ENCODE peak calls at places on chromosomes 5 and 9, in six cellular contexts. One of them, this sample, is unnamed.

GRCh38 chr5:78979117-78979742 is 5.9 kb downstream of the ARSB start:
- DNase-seq in pancreas: no peak
- DNase-seq in upper lobe of left lung: no peak
- DNase-seq in osteoblast: no peak
- DNase-seq in left ventricle myocardium inferior: no peak
- DNase-seq in fibroblast of pulmonary artery: no peak
- DNase-seq in this sample: no peak

GRCh38 chr9:14713187-14713799 is 9.2 kb downstream of the CER1 start:
- DNase-seq in pancreas: no peak
- DNase-seq in upper lobe of left lung: no peak
- DNase-seq in osteoblast: no peak
- DNase-seq in left ventricle myocardium inferior: no peak
- DNase-seq in fibroblast of pulmonary artery: no peak
- DNase-seq in this sample: peak; percentile 88

GRCh38 chr5:81068063-81068462 is 107.9 kb downstream of the RASGRF2 start:
- DNase-seq in pancreas: no peak
- DNase-seq in upper lobe of left lung: no peak
- DNase-seq in osteoblast: no peak
- DNase-seq in left ventricle myocardium inferior: no peak
- DNase-seq in fibroblast of pulmonary artery: peak; percentile 15
- DNase-seq in this sample: peak; percentile 43

GRCh38 chr5:90020575-90021535 is 388.7 kb downstream of the CETN3 start:
- DNase-seq in pancreas: no peak
- DNase-seq in upper lobe of left lung: no peak
- DNase-seq in osteoblast: peak; percentile 72
- DNase-seq in left ventricle myocardium inferior: no peak
- DNase-seq in fibroblast of pulmonary artery: peak; percentile 96
- DNase-seq in this sample: peak; percentile 99

GRCh38 chr5:37549411-37549810 is 170.3 kb downstream of the WDR70 start:
- DNase-seq in pancreas: no peak
- DNase-seq in upper lobe of left lung: no peak
- DNase-seq in osteoblast: no peak
- DNase-seq in left ventricle myocardium inferior: no peak
- DNase-seq in fibroblast of pulmonary artery: no peak
- DNase-seq in this sample: no peak

GRCh38 chr5:58060971-58061370 is 398.9 kb downstream of the PLK2 start:
- DNase-seq in pancreas: no peak
- DNase-seq in upper lobe of left lung: no peak
- DNase-seq in osteoblast: peak; percentile 79
- DNase-seq in left ventricle myocardium inferior: no peak
- DNase-seq in fibroblast of pulmonary artery: peak; percentile 43
- DNase-seq in this sample: peak; percentile 33

GRCh38 chr5:132293066-132293991 is 865 bp upstream of the SLC22A4 start:
- DNase-seq in pancreas: peak; percentile 75
- DNase-seq in upper lobe of left lung: peak; percentile 94
- DNase-seq in osteoblast: peak; percentile 98
- DNase-seq in left ventricle myocardium inferior: peak; percentile 90
- DNase-seq in fibroblast of pulmonary artery: peak; percentile 94
- DNase-seq in this sample: peak; percentile 59

GRCh38 chr5:64768358-64769312 is at the start of the genes CWC27 and SREK1IP1:
- DNase-seq in pancreas: peak; percentile 79
- DNase-seq in upper lobe of left lung: peak; percentile 82
- DNase-seq in osteoblast: peak; percentile 85
- DNase-seq in left ventricle myocardium inferior: peak; percentile 78
- DNase-seq in fibroblast of pulmonary artery: peak; percentile 95
- DNase-seq in this sample: peak; percentile 84

DNA sequence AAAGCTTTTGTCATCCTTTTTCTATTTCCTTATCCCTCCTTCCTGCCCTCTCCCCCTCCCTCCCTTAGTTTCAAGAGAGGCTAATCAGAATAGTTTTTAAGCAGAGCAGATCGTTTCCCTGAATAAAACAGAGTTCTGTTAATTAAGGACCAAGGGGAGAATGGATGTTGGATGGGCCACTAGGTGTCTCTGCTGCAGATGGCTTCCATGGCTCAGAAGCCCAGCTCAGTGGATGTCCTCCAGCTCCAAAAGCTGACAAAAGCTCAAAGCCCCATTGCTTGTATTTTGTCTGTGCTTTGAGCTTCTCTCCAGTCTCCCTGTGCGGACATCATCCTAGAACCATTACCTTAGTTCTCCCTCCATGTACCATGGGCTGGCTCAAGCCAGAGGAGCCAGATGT is 21.0 kb upstream of the NPR3 start:
- DNase-seq in pancreas: no peak
- DNase-seq in upper lobe of left lung: no peak
- DNase-seq in osteoblast: no peak
- DNase-seq in left ventricle myocardium inferior: no peak
- DNase-seq in fibroblast of pulmonary artery: no peak
- DNase-seq in this sample: no peak
- TF ChIP-seq CTCF in pancreas: no peak
- TF ChIP-seq CTCF in upper lobe of left lung: no peak
- TF ChIP-seq CTCF in osteoblast: peak; percentile 36
- TF ChIP-seq CTCF in left ventricle myocardium inferior: no peak
- TF ChIP-seq CTCF in fibroblast of pulmonary artery: peak; percentile 34
- TF ChIP-seq CTCF in this sample: peak; percentile 46

GRCh38 chr9:38422555-38423245 is 1.6 kb downstream of the IGFBPL1 start:
- DNase-seq in pancreas: no peak
- DNase-seq in upper lobe of left lung: no peak
- DNase-seq in osteoblast: no peak
- DNase-seq in left ventricle myocardium inferior: no peak
- DNase-seq in fibroblast of pulmonary artery: no peak
- DNase-seq in this sample: no peak

GRCh38 chr9:38421498-38422211 is 2.6 kb downstream of the IGFBPL1 start:
- DNase-seq in pancreas: no peak
- DNase-seq in upper lobe of left lung: no peak
- DNase-seq in osteoblast: peak; percentile 97
- DNase-seq in left ventricle myocardium inferior: no peak
- DNase-seq in fibroblast of pulmonary artery: no peak
- DNase-seq in this sample: no peak

GRCh38 chr9:38424918-38425317 is 664 bp upstream of the IGFBPL1 start:
- DNase-seq in pancreas: no peak
- DNase-seq in upper lobe of left lung: no peak
- DNase-seq in osteoblast: no peak
- DNase-seq in left ventricle myocardium inferior: no peak
- DNase-seq in fibroblast of pulmonary artery: no peak
- DNase-seq in this sample: no peak

GRCh38 chr9:38423273-38423938 is 848 bp downstream of the IGFBPL1 start:
- DNase-seq in pancreas: no peak
- DNase-seq in upper lobe of left lung: no peak
- DNase-seq in osteoblast: no peak
- DNase-seq in left ventricle myocardium inferior: no peak
- DNase-seq in fibroblast of pulmonary artery: no peak
- DNase-seq in this sample: no peak

GRCh38 chr9:38423939-38424843 is at the start of gene IGFBPL1:
- DNase-seq in pancreas: peak; percentile 30
- DNase-seq in upper lobe of left lung: peak; percentile 87
- DNase-seq in osteoblast: peak; percentile 92
- DNase-seq in left ventricle myocardium inferior: no peak
- DNase-seq in fibroblast of pulmonary artery: no peak
- DNase-seq in this sample: no peak
- TF ChIP-seq CTCF in pancreas: no peak
- TF ChIP-seq CTCF in upper lobe of left lung: no peak
- TF ChIP-seq CTCF in osteoblast: no peak
- TF ChIP-seq CTCF in left ventricle myocardium inferior: no peak
- TF ChIP-seq CTCF in fibroblast of pulmonary artery: no peak
- TF ChIP-seq CTCF in this sample: no peak

DNA sequence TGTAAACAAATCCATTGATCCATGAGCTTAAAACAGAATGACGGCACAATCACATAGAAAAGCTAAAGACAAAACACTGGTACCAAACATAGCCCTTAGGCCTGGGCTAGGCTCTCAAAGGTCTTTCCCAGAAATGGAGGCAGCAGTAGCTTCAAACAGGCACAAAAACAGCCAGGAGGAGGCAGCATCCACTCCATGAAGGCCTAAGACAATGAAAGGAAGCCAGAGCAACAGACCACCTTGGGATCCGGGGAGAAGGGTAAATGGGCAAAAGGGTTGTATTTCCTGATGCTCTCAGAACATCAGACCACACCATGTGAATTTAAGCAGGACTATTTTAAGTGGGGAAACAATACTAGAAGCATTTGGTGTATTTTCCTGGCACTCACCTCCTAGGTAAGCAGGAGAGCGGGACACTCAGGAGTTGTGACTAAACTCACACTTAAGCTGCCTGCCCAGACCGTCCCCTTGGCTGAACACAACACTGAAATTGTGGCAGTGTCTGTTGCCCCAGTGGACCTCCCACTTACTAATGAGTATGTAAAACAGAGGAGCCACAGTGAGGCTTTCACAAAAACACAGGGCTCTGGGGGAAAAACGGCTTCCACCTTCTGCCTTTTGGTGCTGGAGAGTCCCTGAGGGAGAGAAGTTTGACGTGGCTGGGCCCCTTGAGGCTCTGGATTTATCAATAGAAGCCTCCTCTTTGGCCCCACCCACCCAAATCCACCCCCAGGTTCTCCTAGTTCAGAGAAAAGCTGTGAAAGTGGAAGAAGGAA is 11.9 kb downstream of the GNPDA1 start:
- DNase-seq in pancreas: no peak
- DNase-seq in upper lobe of left lung: no peak
- DNase-seq in osteoblast: peak; percentile 80
- DNase-seq in left ventricle myocardium inferior: no peak
- DNase-seq in fibroblast of pulmonary artery: peak; percentile 41
- DNase-seq in this sample: no peak
- TF ChIP-seq CTCF in pancreas: no peak
- TF ChIP-seq CTCF in upper lobe of left lung: no peak
- TF ChIP-seq CTCF in osteoblast: peak; percentile 44
- TF ChIP-seq CTCF in left ventricle myocardium inferior: peak; percentile 39
- TF ChIP-seq CTCF in fibroblast of pulmonary artery: peak; percentile 50
- TF ChIP-seq CTCF in this sample: peak; percentile 35

GRCh38 chr9:92247296-92247695 is 46.2 kb downstream of the IARS1 start:
- DNase-seq in pancreas: no peak
- DNase-seq in upper lobe of left lung: no peak
- DNase-seq in osteoblast: no peak
- DNase-seq in left ventricle myocardium inferior: no peak
- DNase-seq in fibroblast of pulmonary artery: peak; percentile 66
- DNase-seq in this sample: no peak

GRCh38 chr9:92242779-92243136 is 50.7 kb downstream of the IARS1 start:
- DNase-seq in pancreas: no peak
- DNase-seq in upper lobe of left lung: no peak
- DNase-seq in osteoblast: no peak
- DNase-seq in left ventricle myocardium inferior: no peak
- DNase-seq in fibroblast of pulmonary artery: no peak
- DNase-seq in this sample: no peak

GRCh38 chr9:92236915-92237314 is 56.6 kb downstream of the IARS1 start:
- DNase-seq in pancreas: no peak
- DNase-seq in upper lobe of left lung: no peak
- DNase-seq in osteoblast: no peak
- DNase-seq in left ventricle myocardium inferior: no peak
- DNase-seq in fibroblast of pulmonary artery: no peak
- DNase-seq in this sample: no peak

GRCh38 chr9:92245005-92245797 is 48.3 kb downstream of the IARS1 start:
- DNase-seq in pancreas: no peak
- DNase-seq in upper lobe of left lung: no peak
- DNase-seq in osteoblast: no peak
- DNase-seq in left ventricle myocardium inferior: no peak
- DNase-seq in fibroblast of pulmonary artery: peak; percentile 70
- DNase-seq in this sample: peak; percentile 72

DNA sequence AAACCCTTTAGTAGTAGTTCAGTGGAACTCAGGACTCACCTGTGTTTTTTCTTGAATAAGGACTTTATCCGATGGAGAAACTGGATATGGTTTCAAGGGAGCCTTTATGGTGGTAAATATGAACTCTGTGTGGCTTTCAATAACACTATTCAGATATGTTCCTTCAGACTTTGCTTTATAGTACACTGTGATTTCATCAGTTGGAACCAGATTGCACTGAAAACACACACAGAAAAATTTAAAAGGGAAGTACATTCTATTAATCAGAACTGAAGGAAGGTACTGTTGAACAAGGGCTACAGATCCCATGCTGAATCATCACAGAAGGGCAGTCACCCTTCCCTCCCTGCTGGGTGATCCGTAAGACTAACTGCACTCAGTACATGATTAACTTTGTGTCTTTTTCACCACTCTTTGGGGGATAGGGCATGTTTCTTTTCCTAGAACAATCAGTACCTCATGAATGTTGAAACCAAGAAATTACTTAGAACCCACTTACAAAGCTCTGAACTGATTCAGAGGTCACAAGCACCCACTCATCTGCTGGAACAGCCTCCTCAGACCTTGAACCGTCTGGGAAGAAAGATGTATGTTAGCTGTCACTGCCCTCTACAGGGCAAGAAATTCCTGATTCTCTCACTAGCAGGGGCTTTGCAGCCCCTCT is 51.2 kb downstream of the IARS1 start:
- DNase-seq in pancreas: no peak
- DNase-seq in upper lobe of left lung: no peak
- DNase-seq in osteoblast: peak; percentile 81
- DNase-seq in left ventricle myocardium inferior: no peak
- DNase-seq in fibroblast of pulmonary artery: peak; percentile 82
- DNase-seq in this sample: peak; percentile 5
- TF ChIP-seq CTCF in pancreas: no peak
- TF ChIP-seq CTCF in upper lobe of left lung: no peak
- TF ChIP-seq CTCF in osteoblast: peak; percentile 72
- TF ChIP-seq CTCF in left ventricle myocardium inferior: peak; percentile 38
- TF ChIP-seq CTCF in fibroblast of pulmonary artery: peak; percentile 56
- TF ChIP-seq CTCF in this sample: peak; percentile 18

GRCh38 chr9:127801955-127802575 is 617 bp upstream of the FPGS start:
- DNase-seq in pancreas: no peak
- DNase-seq in upper lobe of left lung: no peak
- DNase-seq in osteoblast: peak; percentile 46
- DNase-seq in left ventricle myocardium inferior: no peak
- DNase-seq in fibroblast of pulmonary artery: peak; percentile 73
- DNase-seq in this sample: peak; percentile 11
- TF ChIP-seq CTCF in pancreas: no peak
- TF ChIP-seq CTCF in upper lobe of left lung: no peak
- TF ChIP-seq CTCF in osteoblast: no peak
- TF ChIP-seq CTCF in left ventricle myocardium inferior: peak; percentile 36
- TF ChIP-seq CTCF in fibroblast of pulmonary artery: no peak
- TF ChIP-seq CTCF in this sample: no peak

This sample was measured in bronchial epithelial cell.